ENCODE peak calls at places on chromosomes 6 and 20, in four cellular contexts. S is GM12878, P is GM12892, X is sigmoid colon. U is an unnamed sample.

GRCh38 chr6:73349311-73349710 is 4.8 kb downstream of the DPPA5 start:
- DNase-seq in S (no peak), P (no peak), X (no peak), U (no peak)

GRCh38 chr20:46088409-46089075 is 1.2 kb downstream of the NCOA5 start:
- DNase-seq in P (no peak), S (no peak), X (no peak), U (no peak)

GRCh38 chr20:11001767-11002540 is 328.2 kb upstream of the JAG1 start:
- DNase-seq in S (no peak), X (no peak), P (no peak), U (peak)

GRCh38 chr20:50592282-50593004 is 82.3 kb downstream of the PTPN1 start:
- DNase-seq in S (no peak), X (peak), P (no peak), U (peak)

GRCh38 chr20:330233-331149 is 5.1 kb downstream of the SOX12 start:
- DNase-seq in P (peak), S (no peak), X (peak), U (peak)

GRCh38 chr6:63521475-63522210 is 50.6 kb upstream of the LOC128125822 start:
- DNase-seq in X (no peak), S (no peak), P (no peak), U (no peak)

GRCh38 chr6:158057213-158057987 is 75.7 kb downstream of the SYNJ2 start:
- DNase-seq in X (peak), P (no peak), S (no peak), U (no peak)

GRCh38 chr6:23692184-23692583 is 433.8 kb upstream of the NRSN1 start:
- DNase-seq in P (no peak), S (no peak), X (no peak), U (peak)

GRCh38 chr6:138403324-138403800 is 661 bp upstream of the HEBP2 start:
- DNase-seq in P (peak), X (peak), S (no peak), U (no peak)

GRCh38 chr20:36202891-36203338 is 33.4 kb upstream of the AAR2 start:
- DNase-seq in S (no peak), X (peak), P (peak), U (peak)

GRCh38 chr20:24590193-24590982 is 121.0 kb downstream of the SYNDIG1 start:
- DNase-seq in X (no peak), S (no peak), P (no peak), U (no peak)

GRCh38 chr20:61817061-61817460 is 248.6 kb downstream of the TAF4 start:
- DNase-seq in S (no peak), X (no peak), P (no peak), U (no peak)

GRCh38 chr6:128655978-128656498 is 135.6 kb upstream of the PTPRK start:
- DNase-seq in P (no peak), X (no peak), S (peak), U (no peak)

GRCh38 chr6:10510592-10511367 is 10.4 kb upstream of the GCNT2 start:
- DNase-seq in P (peak), S (no peak), X (peak), U (peak)

GRCh38 chr20:34037121-34037520 is 43.4 kb downstream of the RALY start:
- DNase-seq in P (no peak), S (no peak), X (no peak), U (no peak)

GRCh38 chr6:63527658-63528514 is 44.4 kb upstream of the LOC128125822 start:
- DNase-seq in P (no peak), S (no peak), X (peak), U (peak)

GRCh38 chr6:163808231-163808630 is 393.7 kb downstream of the QKI start:
- DNase-seq in S (no peak), X (no peak), P (no peak), U (no peak)

GRCh38 chr20:48189177-48189576 is 403.9 kb upstream of the SULF2 start:
- DNase-seq in X (no peak), P (no peak), S (peak), U (peak)

GRCh38 chr6:93896081-93896480 is 476.7 kb upstream of the EPHA7 start:
- DNase-seq in X (no peak), S (no peak), P (no peak), U (no peak)

GRCh38 chr6:85537055-85537494 is 56.6 kb downstream of the SNX14 start:
- DNase-seq in P (no peak), S (no peak), X (no peak), U (no peak)

GRCh38 chr6:140052757-140053729 is 678.6 kb upstream of the CITED2 start:
- DNase-seq in P (no peak), X (no peak), S (no peak), U (no peak)

GRCh38 chr20:49575551-49576060 is 7.7 kb upstream of the PTGIS start:
- DNase-seq in S (no peak), P (no peak), X (peak), U (no peak)
- TF ChIP-seq POLR2AphosphoS5 in S (no peak), P (no peak), X (no peak), U (no peak)

GRCh38 chr6:143969077-143969476 is 39.0 kb downstream of the PLAGL1 start:
- DNase-seq in P (no peak), S (no peak), X (no peak), U (no peak)
- TF ChIP-seq POLR2AphosphoS5 in P (no peak), S (no peak), X (no peak), U (no peak)

GRCh38 chr6:149474108-149474935 is 10.5 kb downstream of the ZC3H12D start:
- DNase-seq in P (no peak), X (no peak), S (no peak), U (no peak)
- TF ChIP-seq POLR2AphosphoS5 in P (no peak), X (no peak), S (no peak), U (no peak)

GRCh38 chr6:13767121-13767794 is 47.1 kb downstream of the MCUR1 start:
- DNase-seq in X (peak), S (no peak), P (no peak), U (peak)
- TF ChIP-seq POLR2AphosphoS5 in X (peak), S (no peak), P (no peak), U (no peak)

DNA sequence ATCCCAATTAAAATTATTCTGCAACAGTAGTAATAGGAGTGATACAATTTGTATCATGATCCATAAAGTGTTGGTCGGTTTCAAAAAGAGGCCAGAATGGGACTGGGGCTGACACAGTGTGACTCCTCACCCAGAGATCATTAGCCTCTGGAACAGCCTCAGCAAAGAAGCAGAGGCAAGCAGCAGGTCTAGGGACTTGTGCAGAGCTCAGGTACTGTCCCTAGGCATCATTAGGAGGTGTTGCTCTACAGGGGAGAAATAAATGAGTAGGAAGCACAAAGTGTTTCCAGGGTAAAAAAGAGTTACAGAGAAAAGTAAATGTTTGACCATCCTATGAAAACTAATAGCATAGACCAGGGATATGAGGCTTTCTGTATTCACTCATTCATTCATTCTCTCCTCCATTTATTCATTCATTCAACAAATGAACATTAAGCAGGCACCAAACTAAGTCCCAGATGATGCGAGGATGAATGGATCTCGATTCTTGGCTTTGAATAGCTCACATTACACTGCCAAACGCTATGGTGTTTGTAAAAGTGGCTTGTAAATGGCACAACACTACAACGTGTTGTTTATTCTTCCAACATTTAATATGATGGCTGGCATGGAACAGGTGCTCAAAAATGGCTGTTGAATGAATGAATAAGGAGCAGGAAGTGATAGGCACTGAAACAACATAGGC is 17.4 kb upstream of the SLC16A10 start:
- DNase-seq in P (no peak), S (no peak), X (no peak), U (no peak)
- TF ChIP-seq POLR2AphosphoS5 in P (no peak), S (no peak), X (no peak), U (peak)

DNA sequence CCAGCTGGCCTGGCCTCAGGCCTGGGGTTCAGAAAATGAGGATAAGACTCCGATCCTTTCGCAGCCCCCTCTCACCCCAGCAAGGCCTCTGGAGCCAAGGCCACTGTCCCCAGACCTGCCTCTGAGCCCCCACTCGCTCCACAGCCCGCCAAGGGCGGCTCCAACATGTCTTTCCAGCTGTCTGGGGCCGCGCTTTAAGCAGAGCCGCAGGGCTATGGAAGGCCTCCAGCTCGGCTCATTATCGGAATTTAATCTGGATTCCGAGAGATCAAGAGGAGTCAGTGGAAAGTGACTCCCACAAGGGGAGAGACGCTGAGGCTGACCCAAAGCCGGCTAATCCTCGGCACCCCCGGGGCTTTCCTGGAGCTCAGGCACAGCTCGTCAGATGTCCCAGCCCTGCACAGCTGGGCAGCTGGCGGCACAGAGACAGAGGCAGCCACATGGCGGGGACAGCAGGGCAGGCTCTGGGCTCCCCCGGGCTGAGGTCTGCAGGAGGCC is 41.8 kb downstream of the BMP7 start:
- DNase-seq in P (no peak), X (no peak), S (no peak), U (no peak)
- TF ChIP-seq POLR2AphosphoS5 in P (no peak), X (no peak), S (no peak), U (no peak)

DNA sequence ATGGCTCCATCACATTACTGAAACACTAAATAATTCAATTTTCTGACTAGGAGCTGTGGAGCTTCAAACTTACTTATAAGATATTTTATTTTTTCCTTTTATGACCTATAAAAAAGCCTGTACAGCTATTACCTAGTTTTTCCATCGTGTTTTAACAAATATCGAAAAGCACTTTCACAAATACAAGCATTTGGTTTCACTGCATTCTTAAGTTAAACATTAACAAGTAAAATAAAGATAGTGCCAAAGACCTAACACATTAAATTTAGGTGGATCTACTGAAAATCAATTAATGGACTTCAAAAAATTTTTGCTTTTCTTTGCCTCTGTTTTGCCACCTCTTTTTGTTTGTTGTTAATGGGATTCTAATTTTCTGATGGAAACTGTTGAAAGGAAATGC is 83.3 kb downstream of the EPM2A start:
- DNase-seq in S (no peak), P (no peak), X (no peak), U (no peak)
- TF ChIP-seq POLR2AphosphoS5 in S (no peak), P (no peak), X (no peak), U (no peak)

GRCh38 chr6:43772571-43773049 is 2.6 kb downstream of the VEGFA start:
- DNase-seq in P (no peak), S (no peak), X (peak), U (no peak)
- TF ChIP-seq POLR2AphosphoS5 in P (no peak), S (no peak), X (no peak), U (peak)

GRCh38 chr20:32682508-32682987 is 8.8 kb upstream of the C20orf203 start:
- DNase-seq in S (no peak), X (no peak), P (no peak), U (no peak)

GRCh38 chr20:32687180-32687532 is 13.4 kb upstream of the C20orf203 start:
- DNase-seq in P (no peak), X (no peak), S (no peak), U (no peak)

GRCh38 chr20:32686530-32687179 is 12.9 kb upstream of the C20orf203 start:
- DNase-seq in X (no peak), P (no peak), S (no peak), U (no peak)

GRCh38 chr20:32681175-32682084 is 7.7 kb upstream of the C20orf203 start:
- DNase-seq in S (no peak), P (no peak), X (no peak), U (peak)

DNA sequence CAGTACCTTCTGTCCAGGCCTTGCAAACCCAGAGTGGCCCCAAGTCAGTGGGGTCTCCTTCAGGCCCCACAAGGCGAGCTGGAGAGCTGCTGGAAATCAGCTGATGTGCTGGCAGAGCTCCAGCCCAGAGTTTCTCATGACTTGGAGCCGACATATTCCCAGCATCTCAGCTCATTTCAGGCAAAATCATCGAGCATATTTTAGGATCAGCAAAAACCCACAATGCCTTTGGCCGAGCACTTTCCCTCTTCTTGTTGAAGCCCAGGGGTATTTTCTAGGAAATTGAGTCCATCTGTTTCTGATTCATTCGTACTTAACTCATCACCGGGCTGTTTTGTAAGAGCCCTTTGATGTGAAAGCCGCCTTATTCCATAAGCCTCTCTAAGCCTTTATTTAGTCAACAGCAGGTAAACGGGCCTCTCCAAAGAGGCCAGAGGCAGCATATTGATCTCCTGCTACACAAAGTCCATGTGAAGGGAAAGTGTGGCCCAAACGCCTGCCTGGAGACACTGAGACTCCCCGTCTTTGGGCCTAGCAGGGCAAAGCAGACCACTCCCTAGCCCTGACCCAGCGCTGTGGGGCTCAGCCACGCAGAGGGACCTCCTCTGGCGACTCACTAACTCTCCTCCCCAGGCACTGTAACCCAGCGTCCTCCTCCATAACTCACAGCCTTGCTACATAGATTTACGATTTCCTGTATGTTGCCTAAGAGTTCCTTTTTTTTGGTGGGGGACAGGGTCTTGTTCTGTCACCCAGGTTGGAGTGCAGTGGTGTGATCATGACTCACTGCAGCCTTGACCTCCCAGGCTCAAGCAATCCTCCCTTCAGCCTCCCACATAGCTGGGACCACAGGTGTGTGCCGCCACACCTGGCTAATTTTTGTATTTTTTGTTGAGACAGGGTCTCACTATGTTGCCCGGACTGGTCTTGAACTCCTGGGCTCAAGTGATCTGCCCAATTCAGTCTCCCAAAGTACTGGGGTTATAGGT is 12.1 kb upstream of the C20orf203 start:
- DNase-seq in X (no peak), P (no peak), S (no peak), U (no peak)
- TF ChIP-seq POLR2AphosphoS5 in X (no peak), P (no peak), S (no peak), U (no peak)

U was measured in prostate gland.